ENCODE peak calls at places on chromosomes 5 and 9, in four cellular contexts. One of them, this sample, is unnamed. For H3K4me1, the result is how much of the 10 kb centered on the place peaks cover.

GRCh38 chr9:97908736-97909135 is 13.6 kb downstream of the TRMO start:
- DNase-seq in tibial nerve: no peak
- DNase-seq in lower lobe of right lung: no peak
- DNase-seq in left ventricle myocardium inferior: no peak
- DNase-seq in this sample: no peak

GRCh38 chr5:173707392-173707791 is 90.9 kb upstream of the BOD1 start:
- DNase-seq in left ventricle myocardium inferior: peak
- DNase-seq in tibial nerve: peak
- DNase-seq in lower lobe of right lung: no peak
- DNase-seq in this sample: peak

GRCh38 chr5:150562832-150563231 is 54.9 kb downstream of the NDST1 start:
- DNase-seq in tibial nerve: peak
- DNase-seq in left ventricle myocardium inferior: no peak
- DNase-seq in lower lobe of right lung: no peak
- DNase-seq in this sample: no peak

GRCh38 chr5:38616061-38616460 is 59.6 kb upstream of the LIFR start:
- DNase-seq in lower lobe of right lung: no peak
- DNase-seq in left ventricle myocardium inferior: no peak
- DNase-seq in tibial nerve: no peak
- DNase-seq in this sample: no peak

GRCh38 chr5:78699565-78700143 is 51.1 kb upstream of the LHFPL2 start:
- DNase-seq in tibial nerve: no peak
- DNase-seq in lower lobe of right lung: no peak
- DNase-seq in left ventricle myocardium inferior: no peak
- DNase-seq in this sample: no peak

GRCh38 chr9:2923810-2924768 is 80.2 kb upstream of the PUM3 start:
- DNase-seq in left ventricle myocardium inferior: no peak
- DNase-seq in lower lobe of right lung: no peak
- DNase-seq in tibial nerve: no peak
- DNase-seq in this sample: no peak

GRCh38 chr5:149268928-149269557 is 2.6 kb upstream of the AFAP1L1 start:
- DNase-seq in lower lobe of right lung: no peak
- DNase-seq in tibial nerve: no peak
- DNase-seq in left ventricle myocardium inferior: no peak
- DNase-seq in this sample: no peak

GRCh38 chr5:150329881-150330876 is 27.3 kb upstream of the TCOF1 start:
- DNase-seq in left ventricle myocardium inferior: no peak
- DNase-seq in tibial nerve: no peak
- DNase-seq in lower lobe of right lung: no peak
- DNase-seq in this sample: no peak

GRCh38 chr5:54214747-54215146 is 95.6 kb downstream of the ARL15 start:
- DNase-seq in lower lobe of right lung: no peak
- DNase-seq in left ventricle myocardium inferior: no peak
- DNase-seq in tibial nerve: no peak
- DNase-seq in this sample: no peak

GRCh38 chr9:115034801-115035200 is 83.2 kb downstream of the TNC start:
- DNase-seq in tibial nerve: no peak
- DNase-seq in left ventricle myocardium inferior: no peak
- DNase-seq in lower lobe of right lung: no peak
- DNase-seq in this sample: no peak

GRCh38 chr9:4700932-4701331 is 21.6 kb downstream of the CDC37L1 start:
- DNase-seq in lower lobe of right lung: no peak
- DNase-seq in left ventricle myocardium inferior: no peak
- DNase-seq in tibial nerve: no peak
- DNase-seq in this sample: no peak

GRCh38 chr5:132387649-132388117 is 18.2 kb downstream of the SLC22A5 start:
- DNase-seq in lower lobe of right lung: peak
- DNase-seq in tibial nerve: peak
- DNase-seq in left ventricle myocardium inferior: peak
- DNase-seq in this sample: peak

GRCh38 chr5:75434107-75434506 is 77.3 kb downstream of the CERT1 start:
- DNase-seq in tibial nerve: no peak
- DNase-seq in lower lobe of right lung: no peak
- DNase-seq in left ventricle myocardium inferior: no peak
- DNase-seq in this sample: no peak

GRCh38 chr9:84145780-84146179 is 165.2 kb downstream of the RMI1 start:
- DNase-seq in left ventricle myocardium inferior: no peak
- DNase-seq in tibial nerve: no peak
- DNase-seq in lower lobe of right lung: no peak
- DNase-seq in this sample: no peak

DNA sequence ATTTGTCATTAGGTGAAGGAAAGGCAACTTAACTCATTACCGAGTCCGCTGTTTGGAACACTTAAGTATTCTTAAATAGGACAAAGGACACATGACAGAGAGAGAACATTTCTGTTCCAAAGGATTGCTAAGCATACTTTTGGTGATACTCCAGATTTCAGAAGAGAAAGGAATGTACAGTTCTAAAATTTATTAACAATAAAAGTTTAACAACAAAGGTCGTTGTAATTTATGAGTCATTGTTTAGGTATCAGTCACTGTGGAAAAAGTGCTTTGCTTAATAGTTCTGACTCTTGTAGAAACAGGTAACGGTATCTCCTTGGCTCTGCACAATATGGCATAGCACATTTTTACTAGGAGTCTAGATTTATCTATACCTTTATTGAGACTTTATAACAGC is 36.3 kb upstream of the PAM start:
- DNase-seq in tibial nerve: no peak
- DNase-seq in left ventricle myocardium inferior: no peak
- DNase-seq in lower lobe of right lung: no peak
- DNase-seq in this sample: no peak
- H3K4me1 ChIP-seq in tibial nerve: under half
- H3K4me1 ChIP-seq in left ventricle myocardium inferior: under half
- H3K4me1 ChIP-seq in lower lobe of right lung: under half
- H3K4me1 ChIP-seq in this sample: under half

GRCh38 chr9:133489253-133490190 is 10.6 kb upstream of the SLC2A6 start:
- DNase-seq in left ventricle myocardium inferior: no peak
- DNase-seq in tibial nerve: no peak
- DNase-seq in lower lobe of right lung: peak
- DNase-seq in this sample: no peak
- TF ChIP-seq CTCF in left ventricle myocardium inferior: no peak
- TF ChIP-seq CTCF in tibial nerve: no peak
- TF ChIP-seq CTCF in lower lobe of right lung: no peak
- TF ChIP-seq CTCF in this sample: no peak

GRCh38 chr9:101027246-101027645 is 1.3 kb upstream of the PLPPR1 start:
- DNase-seq in tibial nerve: no peak
- DNase-seq in lower lobe of right lung: no peak
- DNase-seq in left ventricle myocardium inferior: no peak
- DNase-seq in this sample: no peak
- H3K4me3 ChIP-seq in tibial nerve: no peak
- H3K4me3 ChIP-seq in lower lobe of right lung: no peak
- H3K4me3 ChIP-seq in left ventricle myocardium inferior: no peak
- H3K4me3 ChIP-seq in this sample: no peak

GRCh38 chr5:40601198-40601868 is 78.4 kb upstream of the PTGER4 start:
- DNase-seq in tibial nerve: no peak
- DNase-seq in left ventricle myocardium inferior: no peak
- DNase-seq in lower lobe of right lung: no peak
- DNase-seq in this sample: no peak

GRCh38 chr5:40603378-40603777 is 76.3 kb upstream of the PTGER4 start:
- DNase-seq in lower lobe of right lung: no peak
- DNase-seq in left ventricle myocardium inferior: no peak
- DNase-seq in tibial nerve: no peak
- DNase-seq in this sample: no peak

GRCh38 chr5:40600383-40600782 is 79.3 kb upstream of the PTGER4 start:
- DNase-seq in tibial nerve: no peak
- DNase-seq in lower lobe of right lung: no peak
- DNase-seq in left ventricle myocardium inferior: no peak
- DNase-seq in this sample: no peak

GRCh38 chr5:40594811-40595210 is 84.9 kb upstream of the PTGER4 start:
- DNase-seq in lower lobe of right lung: no peak
- DNase-seq in tibial nerve: no peak
- DNase-seq in left ventricle myocardium inferior: no peak
- DNase-seq in this sample: no peak

DNA sequence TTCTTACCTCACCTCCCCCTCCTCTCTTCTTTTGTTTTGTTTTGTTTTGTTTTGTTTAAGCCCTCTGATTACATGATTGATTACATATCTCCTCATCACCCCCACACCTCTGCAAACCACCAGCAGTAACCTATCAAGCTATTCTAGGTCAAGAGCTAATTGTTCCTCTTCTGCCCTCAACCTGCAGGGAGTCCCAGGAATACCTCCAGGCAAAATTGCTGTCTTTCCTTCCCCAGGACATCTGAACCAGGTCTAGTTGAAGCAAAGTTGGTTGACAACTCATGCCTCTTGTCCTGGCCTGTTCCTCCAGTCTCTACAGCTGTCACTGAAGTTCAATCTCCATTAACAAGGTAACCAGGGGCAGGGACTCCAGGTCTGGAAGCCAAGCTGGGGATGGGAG is 80.0 kb upstream of the PTGER4 start:
- DNase-seq in tibial nerve: no peak
- DNase-seq in lower lobe of right lung: no peak
- DNase-seq in left ventricle myocardium inferior: no peak
- DNase-seq in this sample: no peak
- H3K4me1 ChIP-seq in tibial nerve: under half
- H3K4me1 ChIP-seq in lower lobe of right lung: under half
- H3K4me1 ChIP-seq in left ventricle myocardium inferior: under half
- H3K4me1 ChIP-seq in this sample: under half